ENCODE peak calls at places on chromosomes 11 and 22, in eight cellular contexts. P is hepatocyte; T is CD4-positive, alpha-beta memory T cell; Y is aorta; H is caudate nucleus; A is CD4-positive, CD25-positive, alpha-beta regulatory T cell; S is stomach; U is heart left ventricle. D is an unnamed sample.

GRCh38 chr22:48702573-48703264 is 1125.0 kb downstream of the BRD1 start:
- DNase-seq in P (peak), T (no peak), Y (peak), H (peak), A (no peak), S (peak), U (no peak), D (no peak)

GRCh38 chr11:14967581-14968214 is 4.5 kb downstream of the CALCA start:
- DNase-seq in P (no peak), T (no peak), Y (no peak), H (no peak), A (no peak), S (no peak), U (no peak), D (no peak)

GRCh38 chr11:111819161-111820058 is 52.0 kb downstream of the ALG9 start:
- DNase-seq in P (peak), T (no peak), Y (no peak), H (no peak), A (no peak), S (peak), U (peak), D (no peak)

GRCh38 chr11:71178076-71178475 is 74.3 kb downstream of the SHANK2 start:
- DNase-seq in P (no peak), T (no peak), Y (no peak), H (no peak), A (no peak), S (no peak), U (no peak), D (no peak)

GRCh38 chr11:61913699-61914395 is 3.5 kb downstream of the RAB3IL1 start:
- DNase-seq in P (no peak), T (no peak), Y (no peak), H (no peak), A (no peak), S (no peak), U (no peak), D (no peak)

GRCh38 chr11:87804176-87804575 is 371.1 kb downstream of the RAB38 start:
- DNase-seq in P (no peak), T (no peak), Y (no peak), H (no peak), A (no peak), S (no peak), U (no peak), D (no peak)

GRCh38 chr11:123798079-123798478 is 8.1 kb downstream of the OR6M1 start:
- DNase-seq in P (no peak), T (no peak), Y (no peak), H (no peak), A (no peak), S (no peak), U (no peak), D (no peak)

GRCh38 chr22:25714739-25715138 is 27.2 kb upstream of the MYO18B start:
- DNase-seq in P (no peak), T (no peak), Y (no peak), H (no peak), A (no peak), S (no peak), U (no peak), D (no peak)

GRCh38 chr11:124897681-124898680 is at the start of gene ROBO4:
- DNase-seq in P (no peak), T (no peak), Y (no peak), H (no peak), A (no peak), S (no peak), U (peak), D (no peak)

GRCh38 chr11:13183094-13183825 is 94.3 kb upstream of the BMAL1 start:
- DNase-seq in P (peak), T (peak), Y (no peak), H (no peak), A (peak), S (no peak), U (no peak), D (no peak)

GRCh38 chr11:113133071-113133470 is 171.9 kb downstream of the NCAM1 start:
- DNase-seq in P (no peak), T (no peak), Y (no peak), H (no peak), A (no peak), S (no peak), U (no peak), D (no peak)

GRCh38 chr22:25775501-25775900 is 33.5 kb downstream of the MYO18B start:
- DNase-seq in P (no peak), T (no peak), Y (no peak), H (no peak), A (no peak), S (no peak), U (no peak), D (no peak)

GRCh38 chr11:102192349-102193066 is 82.3 kb downstream of the YAP1 start:
- DNase-seq in P (peak), T (no peak), Y (no peak), H (no peak), A (no peak), S (no peak), U (no peak), D (no peak)

GRCh38 chr22:48047722-48048500 is 1285.5 kb downstream of the TBC1D22A start:
- DNase-seq in P (no peak), T (no peak), Y (no peak), H (no peak), A (no peak), S (no peak), U (no peak), D (no peak)

GRCh38 chr22:30873086-30873650 is 95.4 kb downstream of the MORC2 start:
- DNase-seq in P (no peak), T (no peak), Y (peak), H (no peak), A (no peak), S (no peak), U (no peak), D (no peak)

GRCh38 chr11:256952-257737 is 20.4 kb downstream of the PSMD13 start:
- DNase-seq in P (no peak), T (no peak), Y (no peak), H (no peak), A (no peak), S (no peak), U (no peak), D (no peak)

GRCh38 chr11:76918941-76919386 is 58.2 kb downstream of the ACER3 start:
- DNase-seq in P (peak), T (peak), Y (peak), H (peak), A (peak), S (no peak), U (no peak), D (no peak)

GRCh38 chr11:66113132-66113856 is 43.2 kb downstream of the PACS1 start:
- DNase-seq in P (peak), T (no peak), Y (no peak), H (no peak), A (no peak), S (no peak), U (no peak), D (no peak)

GRCh38 chr22:48955351-48956311 is 872.0 kb downstream of the BRD1 start:
- DNase-seq in P (no peak), T (no peak), Y (no peak), H (no peak), A (no peak), S (peak), U (no peak), D (no peak)

GRCh38 chr22:42308887-42309468 is 38.5 kb upstream of the TCF20 start:
- DNase-seq in P (no peak), T (no peak), Y (no peak), H (no peak), A (no peak), S (no peak), U (no peak), D (no peak)

GRCh38 chr11:131744847-131745246 is 374.4 kb downstream of the NTM start:
- DNase-seq in P (no peak), T (no peak), Y (no peak), H (no peak), A (no peak), S (no peak), U (no peak), D (no peak)

GRCh38 chr11:35875063-35875462 is 68.8 kb upstream of the LDLRAD3 start:
- DNase-seq in P (no peak), T (no peak), Y (no peak), H (no peak), A (no peak), S (no peak), U (no peak), D (no peak)
- H3K27ac ChIP-seq in P (no peak), T (no peak), Y (no peak), H (no peak), A (no peak), S (no peak), U (no peak), D (no peak)

DNA sequence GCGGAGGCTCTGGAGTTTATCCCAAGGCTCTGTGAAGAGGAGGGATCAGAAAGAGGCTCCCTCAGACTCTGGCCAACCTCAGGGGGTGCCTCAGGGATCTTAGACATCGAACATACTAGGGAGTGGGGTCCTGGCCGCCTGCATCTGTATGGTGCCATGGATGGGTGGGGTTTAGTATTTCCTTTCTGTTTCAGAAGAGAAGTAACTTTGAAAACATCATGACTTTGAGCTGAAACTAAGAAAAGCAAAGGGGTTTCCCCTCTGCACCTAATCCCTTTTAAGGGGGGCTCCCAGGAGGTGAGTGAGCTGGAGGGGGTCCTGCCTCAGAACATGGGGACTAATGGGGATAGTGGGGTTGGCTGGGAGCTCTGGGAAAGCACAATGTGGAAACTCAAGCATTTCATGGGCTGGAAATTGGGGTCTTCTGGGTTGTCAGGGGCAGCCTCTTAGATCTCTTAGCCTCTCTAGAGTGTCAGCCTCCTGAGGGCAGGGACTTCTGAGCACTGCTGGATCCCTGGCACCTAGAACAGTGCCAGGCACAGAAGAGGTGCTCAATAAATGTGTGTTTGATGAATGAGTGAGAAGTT is 11.8 kb upstream of the SSTR3 start:
- DNase-seq in P (no peak), T (no peak), Y (no peak), H (no peak), A (peak), S (no peak), U (no peak), D (no peak)
- H3K27ac ChIP-seq in P (no peak), T (peak), Y (no peak), H (no peak), A (peak), S (peak), U (no peak), D (peak)

GRCh38 chr11:1851437-1852180 is 1.3 kb upstream of the LSP1 start:
- DNase-seq in P (no peak), T (no peak), Y (no peak), H (no peak), A (no peak), S (no peak), U (no peak), D (no peak)
- H3K27ac ChIP-seq in P (no peak), T (peak), Y (no peak), H (no peak), A (peak), S (peak), U (no peak), D (peak)

DNA sequence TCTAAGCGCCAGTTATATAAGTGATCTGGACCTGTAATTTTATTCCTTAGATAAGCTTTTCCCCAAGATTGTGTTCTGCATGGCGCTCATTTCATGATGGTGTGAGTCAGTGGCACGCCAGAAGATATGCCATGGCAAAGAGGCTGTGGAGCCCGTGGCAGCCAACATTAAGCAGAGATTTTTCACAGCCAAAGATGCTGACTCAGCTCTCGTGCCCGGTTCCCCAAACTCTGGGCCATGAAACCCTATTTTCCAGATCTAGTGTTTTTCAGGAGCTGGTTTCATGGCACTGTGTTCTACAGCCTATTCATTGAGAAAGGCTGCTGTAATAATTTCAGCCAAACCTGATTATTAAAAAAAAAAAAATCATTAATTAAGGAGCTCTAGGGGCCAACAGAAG is 15.4 kb upstream of the LINC01488 start:
- DNase-seq in P (no peak), T (no peak), Y (peak), H (no peak), A (no peak), S (no peak), U (no peak), D (no peak)
- H3K27ac ChIP-seq in P (no peak), T (no peak), Y (no peak), H (no peak), A (no peak), S (no peak), U (no peak), D (no peak)

D was measured in naive thymus-derived CD4-positive, alpha-beta T cell.